ENCODE peak calls at places on chromosomes 5 and 9, in nine cellular contexts. One of them, this sample, is unnamed.

GRCh38 chr9:14924821-14925220 is 14.6 kb upstream of the FREM1 start:
- DNase-seq in M059J: peak
- DNase-seq in left cardiac atrium: no peak
- DNase-seq in left ventricle myocardium inferior: no peak
- DNase-seq in substantia nigra: no peak
- DNase-seq in midbrain: no peak
- DNase-seq in sigmoid colon: no peak
- DNase-seq in T follicular helper cell: no peak
- DNase-seq in hypothalamus: no peak
- DNase-seq in this sample: no peak

GRCh38 chr5:66963559-66963971 is 233.0 kb downstream of the CD180 start:
- DNase-seq in substantia nigra: no peak
- DNase-seq in M059J: peak
- DNase-seq in left ventricle myocardium inferior: no peak
- DNase-seq in T follicular helper cell: no peak
- DNase-seq in midbrain: no peak
- DNase-seq in hypothalamus: no peak
- DNase-seq in left cardiac atrium: no peak
- DNase-seq in sigmoid colon: no peak
- DNase-seq in this sample: no peak

GRCh38 chr9:25964239-25964638 is 286.0 kb upstream of the TUSC1 start:
- DNase-seq in substantia nigra: peak
- DNase-seq in left ventricle myocardium inferior: no peak
- DNase-seq in left cardiac atrium: no peak
- DNase-seq in M059J: peak
- DNase-seq in T follicular helper cell: no peak
- DNase-seq in hypothalamus: peak
- DNase-seq in midbrain: peak
- DNase-seq in sigmoid colon: no peak
- DNase-seq in this sample: no peak

GRCh38 chr5:142587354-142587965 is 98.4 kb downstream of the FGF1 start:
- DNase-seq in midbrain: peak
- DNase-seq in substantia nigra: no peak
- DNase-seq in left ventricle myocardium inferior: no peak
- DNase-seq in T follicular helper cell: no peak
- DNase-seq in M059J: peak
- DNase-seq in hypothalamus: no peak
- DNase-seq in left cardiac atrium: no peak
- DNase-seq in sigmoid colon: no peak
- DNase-seq in this sample: no peak

GRCh38 chr5:181163487-181164075 is 16.2 kb downstream of the OR2V2 start:
- DNase-seq in midbrain: no peak
- DNase-seq in T follicular helper cell: no peak
- DNase-seq in left ventricle myocardium inferior: no peak
- DNase-seq in hypothalamus: no peak
- DNase-seq in left cardiac atrium: no peak
- DNase-seq in substantia nigra: no peak
- DNase-seq in sigmoid colon: no peak
- DNase-seq in M059J: no peak
- DNase-seq in this sample: no peak

GRCh38 chr5:164824671-164825070 is 1319.3 kb downstream of the MAT2B start:
- DNase-seq in substantia nigra: no peak
- DNase-seq in T follicular helper cell: no peak
- DNase-seq in left ventricle myocardium inferior: no peak
- DNase-seq in hypothalamus: no peak
- DNase-seq in sigmoid colon: no peak
- DNase-seq in left cardiac atrium: no peak
- DNase-seq in midbrain: no peak
- DNase-seq in M059J: no peak
- DNase-seq in this sample: no peak

GRCh38 chr9:132557159-132557558 is 25.2 kb upstream of the BARHL1 start:
- DNase-seq in T follicular helper cell: no peak
- DNase-seq in sigmoid colon: no peak
- DNase-seq in substantia nigra: no peak
- DNase-seq in M059J: no peak
- DNase-seq in left ventricle myocardium inferior: no peak
- DNase-seq in hypothalamus: no peak
- DNase-seq in midbrain: no peak
- DNase-seq in left cardiac atrium: no peak
- DNase-seq in this sample: no peak

GRCh38 chr5:127609016-127609415 is 39.9 kb upstream of the CTXN3 start:
- DNase-seq in midbrain: no peak
- DNase-seq in T follicular helper cell: no peak
- DNase-seq in hypothalamus: no peak
- DNase-seq in left ventricle myocardium inferior: no peak
- DNase-seq in M059J: no peak
- DNase-seq in sigmoid colon: no peak
- DNase-seq in left cardiac atrium: no peak
- DNase-seq in substantia nigra: no peak
- DNase-seq in this sample: no peak

GRCh38 chr9:129656795-129657390 is 8.6 kb upstream of the PRRX2 start:
- DNase-seq in M059J: peak
- DNase-seq in midbrain: no peak
- DNase-seq in left cardiac atrium: no peak
- DNase-seq in hypothalamus: no peak
- DNase-seq in T follicular helper cell: no peak
- DNase-seq in substantia nigra: no peak
- DNase-seq in sigmoid colon: no peak
- DNase-seq in left ventricle myocardium inferior: no peak
- DNase-seq in this sample: no peak

GRCh38 chr5:178249191-178249989 is 16.8 kb upstream of the PHYKPL start:
- DNase-seq in M059J: peak
- DNase-seq in left ventricle myocardium inferior: peak
- DNase-seq in T follicular helper cell: no peak
- DNase-seq in hypothalamus: peak
- DNase-seq in left cardiac atrium: no peak
- DNase-seq in substantia nigra: no peak
- DNase-seq in sigmoid colon: no peak
- DNase-seq in midbrain: peak
- DNase-seq in this sample: no peak

GRCh38 chr5:134572811-134573210 is 47.3 kb downstream of the JADE2 start:
- DNase-seq in T follicular helper cell: no peak
- DNase-seq in left ventricle myocardium inferior: no peak
- DNase-seq in M059J: no peak
- DNase-seq in substantia nigra: no peak
- DNase-seq in left cardiac atrium: no peak
- DNase-seq in hypothalamus: no peak
- DNase-seq in sigmoid colon: no peak
- DNase-seq in midbrain: no peak
- DNase-seq in this sample: no peak

GRCh38 chr9:4061717-4062116 is 238.2 kb downstream of the GLIS3 start:
- DNase-seq in sigmoid colon: no peak
- DNase-seq in substantia nigra: no peak
- DNase-seq in left ventricle myocardium inferior: no peak
- DNase-seq in M059J: no peak
- DNase-seq in hypothalamus: no peak
- DNase-seq in left cardiac atrium: no peak
- DNase-seq in midbrain: no peak
- DNase-seq in T follicular helper cell: no peak
- DNase-seq in this sample: no peak

This sample was measured in mesenteric fat pad.